ENCODE peak calls at places on chromosome 19, in six cellular contexts. A is lung; V is EL; Q is upper lobe of right lung; U is naive thymus-derived CD8-positive, alpha-beta T cell; R is EH. O is an unnamed sample.

GRCh38 chr19:16449330-16449961 is 22.3 kb downstream of the EPS15L1 start:
- DNase-seq in U (no peak), R (peak; percentile 37), A (no peak), Q (no peak), V (peak; percentile 45), O (no peak)

GRCh38 chr19:40523322-40524047 is 53.2 kb upstream of the SHKBP1 start:
- DNase-seq in R (peak; percentile 56), V (peak; percentile 68), U (peak; percentile 22), Q (peak; percentile 83), A (peak; percentile 68), O (peak; percentile 68)

GRCh38 chr19:30023330-30023729 is 81.3 kb downstream of the URI1 start:
- DNase-seq in R (no peak), V (no peak), U (no peak), A (no peak), Q (no peak), O (no peak)

GRCh38 chr19:49506575-49507105 is 5.8 kb upstream of the FCGRT start:
- DNase-seq in U (peak; percentile 84), V (peak; percentile 67), Q (peak; percentile 73), A (peak; percentile 72), R (peak; percentile 61), O (peak; percentile 33)

GRCh38 chr19:41930926-41931592 is 2.8 kb upstream of the ERFL start:
- DNase-seq in A (no peak), V (no peak), Q (no peak), U (peak; percentile 12), R (no peak), O (no peak)

GRCh38 chr19:900302-901111 is 7.2 kb downstream of the RNU6-9 start:
- DNase-seq in U (no peak), V (no peak), A (no peak), Q (no peak), R (no peak), O (no peak)

GRCh38 chr19:15635016-15635805 is 5.5 kb upstream of the CYP4F3 start:
- DNase-seq in A (no peak), R (no peak), Q (no peak), V (no peak), U (no peak), O (no peak)

GRCh38 chr19:907183-907853 is 5.7 kb downstream of the R3HDM4 start:
- DNase-seq in V (no peak), Q (no peak), U (no peak), A (no peak), R (no peak), O (no peak)

O was measured in thyroid gland.